ENCODE peak calls at places on chromosomes 13 and 19, in seven cellular contexts. E is endothelial cell, N is SK-N-SH, Q is NCI-H1105, U is substantia nigra, B is AML-193, D is EL. H is an unnamed sample.

GRCh38 chr13:79659161-79659560 is 178.2 kb downstream of the NDFIP2 start:
- DNase-seq in B (no peak), U (no peak), N (peak; percentile 33), E (no peak), Q (peak; percentile 21), D (no peak), H (no peak)

GRCh38 chr13:78679329-78679728 is 20.4 kb upstream of the OBI1 start:
- DNase-seq in E (no peak), U (no peak), B (no peak), D (no peak), N (no peak), Q (no peak), H (no peak)

GRCh38 chr19:2744113-2744512 is 4.3 kb upstream of the SLC39A3 start:
- DNase-seq in U (no peak), E (no peak), D (no peak), B (no peak), Q (no peak), N (no peak), H (no peak)

GRCh38 chr19:1177322-1178114 is 3.5 kb upstream of the SBNO2 start:
- DNase-seq in N (no peak), B (peak; percentile 82), U (no peak), Q (no peak), E (no peak), D (peak; percentile 99), H (no peak)

GRCh38 chr19:35528218-35529038 is at the start of gene SBSN:
- DNase-seq in N (no peak), Q (no peak), B (no peak), U (no peak), D (peak; percentile 81), E (no peak), H (no peak)

GRCh38 chr13:114130708-114131580 is 1.5 kb downstream of the RASA3 start:
- DNase-seq in U (peak; percentile 56), N (peak; percentile 88), B (peak; percentile 89), Q (no peak), D (peak; percentile 94), E (peak; percentile 56), H (peak; percentile 27)

GRCh38 chr13:77478645-77478997 is 56.9 kb upstream of the SCEL start:
- DNase-seq in Q (no peak), N (no peak), U (no peak), D (no peak), E (no peak), B (no peak), H (no peak)

GRCh38 chr19:17889609-17890214 is 18.0 kb downstream of the SLC5A5 start:
- DNase-seq in B (peak; percentile 8), Q (no peak), U (no peak), N (no peak), D (peak; percentile 33), E (peak; percentile 69), H (no peak)

GRCh38 chr19:29526730-29527499 is 1.1 kb downstream of the VSTM2B start:
- DNase-seq in B (no peak), E (peak; percentile 18), U (no peak), N (peak; percentile 49), D (no peak), Q (peak; percentile 33), H (no peak)

GRCh38 chr19:3818479-3818878 is 32.3 kb upstream of the MATK start:
- DNase-seq in E (no peak), B (no peak), Q (no peak), U (peak; percentile 21), D (peak; percentile 48), N (no peak), H (no peak)

GRCh38 chr19:16326401-16327130 is 1.9 kb downstream of the KLF2 start:
- DNase-seq in D (peak; percentile 16), Q (no peak), E (no peak), N (no peak), U (no peak), B (no peak), H (no peak)

GRCh38 chr19:45305421-45305820 is 17.3 kb downstream of the CKM start:
- DNase-seq in B (no peak), U (no peak), E (no peak), D (peak; percentile 40), N (no peak), Q (no peak), H (no peak)

GRCh38 chr19:44661904-44662303 is 9.4 kb upstream of the CEACAM19 start:
- DNase-seq in B (no peak), D (no peak), N (no peak), E (no peak), U (no peak), Q (no peak), H (no peak)

GRCh38 chr19:30428281-30428680 is 56.1 kb downstream of the ZNF536 start:
- DNase-seq in N (no peak), U (no peak), Q (no peak), E (no peak), B (no peak), D (no peak), H (no peak)